ENCODE peak calls at places on chromosomes 5 and 9, in four cellular contexts. One of them, this sample, is unnamed.

GRCh38 chr5:115733607-115734006 is 82.9 kb downstream of the CDO1 start:
- ATAC-seq in upper lobe of left lung: no peak
- ATAC-seq in stimulated activated naive CD8-positive, alpha-beta T cell treated with anti-CD3 and anti-CD28 coated beads, Interleukin-15, amount 100 ng/mL, for 72 hours: no peak
- ATAC-seq in effector memory CD8-positive, alpha-beta T cell: no peak
- ATAC-seq in this sample: no peak

GRCh38 chr5:41194339-41194738 is 19.0 kb downstream of the C6 start:
- ATAC-seq in upper lobe of left lung: no peak
- ATAC-seq in stimulated activated naive CD8-positive, alpha-beta T cell treated with anti-CD3 and anti-CD28 coated beads, Interleukin-15, amount 100 ng/mL, for 72 hours: no peak
- ATAC-seq in effector memory CD8-positive, alpha-beta T cell: no peak
- ATAC-seq in this sample: no peak

GRCh38 chr9:112032009-112032408 is 135.4 kb downstream of the UGCG start:
- ATAC-seq in upper lobe of left lung: no peak
- ATAC-seq in stimulated activated naive CD8-positive, alpha-beta T cell treated with anti-CD3 and anti-CD28 coated beads, Interleukin-15, amount 100 ng/mL, for 72 hours: peak
- ATAC-seq in effector memory CD8-positive, alpha-beta T cell: no peak
- ATAC-seq in this sample: peak

GRCh38 chr9:106861585-106862114 is 1.3 kb upstream of the ZNF462 start:
- ATAC-seq in upper lobe of left lung: no peak
- ATAC-seq in stimulated activated naive CD8-positive, alpha-beta T cell treated with anti-CD3 and anti-CD28 coated beads, Interleukin-15, amount 100 ng/mL, for 72 hours: no peak
- ATAC-seq in effector memory CD8-positive, alpha-beta T cell: no peak
- ATAC-seq in this sample: no peak

GRCh38 chr5:8320244-8320643 is 451.3 kb downstream of the MTRR start:
- ATAC-seq in upper lobe of left lung: no peak
- ATAC-seq in stimulated activated naive CD8-positive, alpha-beta T cell treated with anti-CD3 and anti-CD28 coated beads, Interleukin-15, amount 100 ng/mL, for 72 hours: no peak
- ATAC-seq in effector memory CD8-positive, alpha-beta T cell: no peak
- ATAC-seq in this sample: no peak

GRCh38 chr5:51996356-51996861 is 613.2 kb downstream of the ISL1 start:
- ATAC-seq in upper lobe of left lung: no peak
- ATAC-seq in stimulated activated naive CD8-positive, alpha-beta T cell treated with anti-CD3 and anti-CD28 coated beads, Interleukin-15, amount 100 ng/mL, for 72 hours: no peak
- ATAC-seq in effector memory CD8-positive, alpha-beta T cell: no peak
- ATAC-seq in this sample: no peak

GRCh38 chr5:45132972-45133371 is 324.2 kb downstream of the MRPS30 start:
- ATAC-seq in upper lobe of left lung: no peak
- ATAC-seq in stimulated activated naive CD8-positive, alpha-beta T cell treated with anti-CD3 and anti-CD28 coated beads, Interleukin-15, amount 100 ng/mL, for 72 hours: no peak
- ATAC-seq in effector memory CD8-positive, alpha-beta T cell: no peak
- ATAC-seq in this sample: no peak

GRCh38 chr5:56824019-56824418 is 8.7 kb downstream of the MAP3K1 start:
- ATAC-seq in upper lobe of left lung: no peak
- ATAC-seq in stimulated activated naive CD8-positive, alpha-beta T cell treated with anti-CD3 and anti-CD28 coated beads, Interleukin-15, amount 100 ng/mL, for 72 hours: no peak
- ATAC-seq in effector memory CD8-positive, alpha-beta T cell: no peak
- ATAC-seq in this sample: no peak

GRCh38 chr9:97567894-97568202 is 65.3 kb downstream of the TSTD2 start:
- ATAC-seq in upper lobe of left lung: no peak
- ATAC-seq in stimulated activated naive CD8-positive, alpha-beta T cell treated with anti-CD3 and anti-CD28 coated beads, Interleukin-15, amount 100 ng/mL, for 72 hours: no peak
- ATAC-seq in effector memory CD8-positive, alpha-beta T cell: no peak
- ATAC-seq in this sample: no peak

GRCh38 chr9:138033950-138034349 is 156.4 kb downstream of the CACNA1B start:
- ATAC-seq in upper lobe of left lung: no peak
- ATAC-seq in stimulated activated naive CD8-positive, alpha-beta T cell treated with anti-CD3 and anti-CD28 coated beads, Interleukin-15, amount 100 ng/mL, for 72 hours: no peak
- ATAC-seq in effector memory CD8-positive, alpha-beta T cell: no peak
- ATAC-seq in this sample: no peak

GRCh38 chr9:91886433-91887031 is 63.5 kb downstream of the ROR2 start:
- ATAC-seq in upper lobe of left lung: no peak
- ATAC-seq in stimulated activated naive CD8-positive, alpha-beta T cell treated with anti-CD3 and anti-CD28 coated beads, Interleukin-15, amount 100 ng/mL, for 72 hours: no peak
- ATAC-seq in effector memory CD8-positive, alpha-beta T cell: no peak
- ATAC-seq in this sample: no peak

GRCh38 chr5:122076669-122077450 is 1.2 kb downstream of the LOX start:
- ATAC-seq in upper lobe of left lung: peak
- ATAC-seq in stimulated activated naive CD8-positive, alpha-beta T cell treated with anti-CD3 and anti-CD28 coated beads, Interleukin-15, amount 100 ng/mL, for 72 hours: peak
- ATAC-seq in effector memory CD8-positive, alpha-beta T cell: no peak
- ATAC-seq in this sample: peak

GRCh38 chr5:9622891-9623547 is 7.1 kb downstream of the TAS2R1 start:
- ATAC-seq in upper lobe of left lung: no peak
- ATAC-seq in stimulated activated naive CD8-positive, alpha-beta T cell treated with anti-CD3 and anti-CD28 coated beads, Interleukin-15, amount 100 ng/mL, for 72 hours: no peak
- ATAC-seq in effector memory CD8-positive, alpha-beta T cell: no peak
- ATAC-seq in this sample: no peak

GRCh38 chr9:101354143-101354764 is 30.6 kb downstream of the BAAT start:
- ATAC-seq in upper lobe of left lung: no peak
- ATAC-seq in stimulated activated naive CD8-positive, alpha-beta T cell treated with anti-CD3 and anti-CD28 coated beads, Interleukin-15, amount 100 ng/mL, for 72 hours: no peak
- ATAC-seq in effector memory CD8-positive, alpha-beta T cell: no peak
- ATAC-seq in this sample: no peak

GRCh38 chr5:89128097-89128496 is 245.1 kb upstream of the MEF2C start:
- ATAC-seq in upper lobe of left lung: no peak
- ATAC-seq in stimulated activated naive CD8-positive, alpha-beta T cell treated with anti-CD3 and anti-CD28 coated beads, Interleukin-15, amount 100 ng/mL, for 72 hours: no peak
- ATAC-seq in effector memory CD8-positive, alpha-beta T cell: no peak
- ATAC-seq in this sample: no peak